ENCODE peak calls at places on chromosomes 2 and 18, in ten cellular contexts. S, H, Q, C, G, N, Z, A, W and R are unnamed samples.

GRCh38 chr2:207475546-207475945 is 54.2 kb upstream of the CREB1 start:
- DNase-seq in W (no peak), Q (no peak), C (no peak), H (no peak), N (no peak), S (no peak), G (no peak), A (no peak), Z (no peak), R (no peak)

GRCh38 chr2:232632904-232633412 is 446 bp upstream of the EFHD1 start:
- DNase-seq in N (peak; percentile 64), H (peak; percentile 35), Z (no peak), C (no peak), S (no peak), A (no peak), G (no peak), Q (no peak), W (no peak), R (no peak)

GRCh38 chr2:221629478-221629877 is 57.4 kb upstream of the EPHA4 start:
- DNase-seq in C (no peak), H (peak; percentile 54), G (peak; percentile 59), N (no peak), Z (peak; percentile 58), W (no peak), S (peak; percentile 30), A (no peak), Q (no peak), R (peak; percentile 0)

GRCh38 chr18:41966943-41967342 is 11.9 kb downstream of the PIK3C3 start:
- DNase-seq in N (no peak), C (no peak), H (no peak), W (no peak), Q (no peak), Z (no peak), S (no peak), G (no peak), A (no peak), R (no peak)

GRCh38 chr2:7007846-7008741 is 90.9 kb downstream of the RNF144A start:
- DNase-seq in W (no peak), Q (no peak), A (peak; percentile 98), Z (no peak), S (no peak), H (no peak), N (peak; percentile 91), G (no peak), C (no peak), R (peak; percentile 22)

GRCh38 chr2:126634273-126634861 is 21.6 kb upstream of the GYPC start:
- DNase-seq in H (no peak), Z (peak; percentile 10), G (no peak), Q (peak; percentile 37), C (peak; percentile 14), W (no peak), S (peak; percentile 57), N (no peak), A (no peak), R (no peak)

GRCh38 chr2:173153486-173153885 is 77.8 kb downstream of the MAP3K20 start:
- DNase-seq in G (no peak), N (no peak), C (no peak), Q (no peak), A (no peak), W (no peak), Z (no peak), H (no peak), S (no peak), R (no peak)

GRCh38 chr2:175633227-175633626 is 368.8 kb downstream of the LNPK start:
- DNase-seq in N (no peak), G (no peak), C (no peak), Q (no peak), S (no peak), Z (no peak), W (no peak), H (no peak), A (no peak), R (no peak)

GRCh38 chr2:240256704-240257637 is 116.5 kb upstream of the OTOS start:
- DNase-seq in Z (no peak), W (no peak), S (no peak), N (no peak), Q (no peak), H (no peak), C (no peak), G (no peak), A (no peak), R (no peak)

GRCh38 chr18:49479381-49480137 is 7.5 kb downstream of the C18orf32 start:
- DNase-seq in N (no peak), Q (no peak), A (no peak), Z (no peak), W (peak; percentile 18), G (no peak), H (no peak), S (no peak), C (no peak), R (no peak)

GRCh38 chr2:191382801-191383200 is 137.6 kb downstream of the MYO1B start:
- DNase-seq in S (no peak), W (peak; percentile 75), C (no peak), G (no peak), N (no peak), A (no peak), Z (no peak), Q (no peak), H (no peak), R (peak; percentile 66)

GRCh38 chr2:218896501-218897393 is 16.1 kb downstream of the WNT10A start:
- DNase-seq in A (peak; percentile 11), N (no peak), Z (peak; percentile 63), Q (peak; percentile 81), H (no peak), W (no peak), G (no peak), S (no peak), C (peak; percentile 72), R (no peak)

GRCh38 chr2:196925768-196926561 is 542 bp downstream of the PGAP1 start:
- DNase-seq in G (no peak), Z (no peak), A (no peak), H (no peak), N (peak; percentile 13), W (peak; percentile 88), Q (peak; percentile 39), S (peak; percentile 59), C (no peak), R (no peak)

GRCh38 chr18:63553117-63553516 is 10.9 kb downstream of the SERPINB12 start:
- DNase-seq in W (no peak), H (peak; percentile 95), Z (no peak), Q (no peak), A (peak; percentile 95), S (no peak), C (no peak), N (no peak), G (peak; percentile 95), R (peak; percentile 12)

GRCh38 chr2:227374158-227374557 is 4.9 kb downstream of the TM4SF20 start:
- DNase-seq in H (no peak), C (no peak), Q (no peak), G (no peak), N (no peak), A (peak; percentile 89), W (no peak), S (no peak), Z (no peak), R (no peak)

GRCh38 chr2:44553456-44553855 is 191.7 kb downstream of the CAMKMT start:
- DNase-seq in W (no peak), Z (peak; percentile 3), S (no peak), N (no peak), H (peak; percentile 33), Q (no peak), C (no peak), G (no peak), A (no peak), R (no peak)

GRCh38 chr2:2824588-2824987 is 493.5 kb upstream of the MYT1L start:
- DNase-seq in W (no peak), N (no peak), G (no peak), H (no peak), A (no peak), Q (no peak), C (no peak), Z (no peak), S (no peak), R (no peak)

GRCh38 chr2:234427081-234428058 is 69.5 kb downstream of the ARL4C start:
- DNase-seq in S (no peak), G (peak; percentile 78), H (peak; percentile 52), Q (peak; percentile 63), W (no peak), Z (peak; percentile 92), A (peak; percentile 56), N (no peak), C (no peak), R (no peak)

GRCh38 chr2:192126426-192126825 is 68.3 kb downstream of the TMEFF2 start:
- DNase-seq in C (no peak), H (no peak), Q (no peak), G (no peak), N (no peak), A (no peak), Z (no peak), W (no peak), S (no peak), R (no peak)

GRCh38 chr18:58901143-58901542 is 36.5 kb downstream of the ZNF532 start:
- DNase-seq in S (no peak), C (no peak), Z (no peak), Q (no peak), G (no peak), N (no peak), A (no peak), H (no peak), W (no peak), R (no peak)

GRCh38 chr2:17476060-17476459 is 42.2 kb downstream of the RAD51AP2 start:
- DNase-seq in H (no peak), Q (no peak), N (no peak), S (no peak), A (no peak), Z (no peak), W (no peak), G (no peak), C (no peak), R (no peak)

GRCh38 chr18:49613141-49613641 is 51.3 kb downstream of the LIPG start:
- DNase-seq in H (no peak), G (no peak), A (no peak), C (no peak), Z (peak; percentile 93), W (no peak), S (no peak), Q (no peak), N (no peak), R (no peak)

GRCh38 chr2:179861777-179862117 is 335 bp upstream of the ZNF385B start:
- DNase-seq in S (no peak), N (no peak), C (no peak), G (no peak), A (no peak), Q (no peak), Z (no peak), H (no peak), W (peak; percentile 45), R (no peak)

GRCh38 chr2:200786826-200787225 is 24.9 kb upstream of the BZW1 start:
- DNase-seq in Z (no peak), H (peak; percentile 36), N (no peak), A (peak; percentile 32), Q (no peak), S (peak; percentile 93), G (no peak), C (no peak), W (peak; percentile 31), R (no peak)

GRCh38 chr2:74856599-74856998 is 22.7 kb downstream of the HK2 start:
- DNase-seq in A (no peak), W (no peak), N (no peak), G (no peak), H (no peak), Q (no peak), S (no peak), C (no peak), Z (no peak), R (no peak)

GRCh38 chr2:235541016-235541415 is 47.2 kb downstream of the AGAP1 start:
- DNase-seq in S (no peak), W (no peak), Z (no peak), H (no peak), C (no peak), G (no peak), Q (no peak), A (no peak), N (no peak), R (no peak)

GRCh38 chr2:17136231-17136630 is 382.0 kb downstream of the RAD51AP2 start:
- DNase-seq in A (no peak), N (no peak), Z (no peak), Q (no peak), S (no peak), H (no peak), W (no peak), G (no peak), C (no peak), R (no peak)

GRCh38 chr2:132416080-132416911 is at the start of gene GPR39:
- DNase-seq in Z (peak; percentile 92), C (no peak), S (peak; percentile 91), H (peak; percentile 82), A (no peak), N (peak; percentile 25), G (peak; percentile 83), Q (no peak), W (peak; percentile 90), R (peak; percentile 86)